ENCODE peak calls at places on chromosomes 3 and 15, in eight cellular contexts. One of them, this sample, is unnamed.
A peak's percentile ranks its signal among the peaks of the same experiment; 100 is the strongest.

GRCh38 chr3:194487289-194488006 is 646 bp upstream of the ATP13A3 start:
- DNase-seq in RWPE1: no peak
- DNase-seq in heart right ventricle: peak; percentile 31
- DNase-seq in stimulated activated CD4-positive, alpha-beta T cell treated with anti-CD3 and anti-CD28 coated beads, TNF-alpha, amount 100 ng/mL, for 4 hours: no peak
- DNase-seq in stromal cell of bone marrow: no peak
- DNase-seq in right cardiac atrium: peak; percentile 85
- DNase-seq in GDM1: no peak
- DNase-seq in neural crest cell: no peak
- DNase-seq in this sample: no peak

GRCh38 chr3:40649346-40649745 is 124.6 kb downstream of the ZNF621 start:
- DNase-seq in stromal cell of bone marrow: no peak
- DNase-seq in RWPE1: no peak
- DNase-seq in GDM1: no peak
- DNase-seq in stimulated activated CD4-positive, alpha-beta T cell treated with anti-CD3 and anti-CD28 coated beads, TNF-alpha, amount 100 ng/mL, for 4 hours: no peak
- DNase-seq in heart right ventricle: no peak
- DNase-seq in right cardiac atrium: no peak
- DNase-seq in neural crest cell: no peak
- DNase-seq in this sample: no peak

GRCh38 chr3:12186515-12187286 is 28.0 kb upstream of the TIMP4 start:
- DNase-seq in GDM1: no peak
- DNase-seq in heart right ventricle: no peak
- DNase-seq in stimulated activated CD4-positive, alpha-beta T cell treated with anti-CD3 and anti-CD28 coated beads, TNF-alpha, amount 100 ng/mL, for 4 hours: no peak
- DNase-seq in right cardiac atrium: no peak
- DNase-seq in neural crest cell: no peak
- DNase-seq in stromal cell of bone marrow: no peak
- DNase-seq in RWPE1: no peak
- DNase-seq in this sample: no peak

GRCh38 chr3:157175678-157176077 is 15.7 kb upstream of the CCNL1 start:
- DNase-seq in right cardiac atrium: peak; percentile 68
- DNase-seq in heart right ventricle: no peak
- DNase-seq in stromal cell of bone marrow: peak; percentile 7
- DNase-seq in GDM1: no peak
- DNase-seq in stimulated activated CD4-positive, alpha-beta T cell treated with anti-CD3 and anti-CD28 coated beads, TNF-alpha, amount 100 ng/mL, for 4 hours: no peak
- DNase-seq in neural crest cell: no peak
- DNase-seq in RWPE1: peak; percentile 45
- DNase-seq in this sample: no peak

GRCh38 chr3:151003024-151003771 is 30.7 kb upstream of the CLRN1 start:
- DNase-seq in stimulated activated CD4-positive, alpha-beta T cell treated with anti-CD3 and anti-CD28 coated beads, TNF-alpha, amount 100 ng/mL, for 4 hours: no peak
- DNase-seq in stromal cell of bone marrow: no peak
- DNase-seq in neural crest cell: no peak
- DNase-seq in GDM1: no peak
- DNase-seq in heart right ventricle: no peak
- DNase-seq in RWPE1: no peak
- DNase-seq in right cardiac atrium: no peak
- DNase-seq in this sample: peak; percentile 12

GRCh38 chr3:104629038-104629437 is 737.7 kb upstream of the ALCAM start:
- DNase-seq in heart right ventricle: no peak
- DNase-seq in stromal cell of bone marrow: peak; percentile 67
- DNase-seq in RWPE1: peak; percentile 79
- DNase-seq in stimulated activated CD4-positive, alpha-beta T cell treated with anti-CD3 and anti-CD28 coated beads, TNF-alpha, amount 100 ng/mL, for 4 hours: no peak
- DNase-seq in GDM1: no peak
- DNase-seq in neural crest cell: no peak
- DNase-seq in right cardiac atrium: no peak
- DNase-seq in this sample: peak; percentile 1

GRCh38 chr15:77336006-77336405 is 83.9 kb downstream of the PEAK1 start:
- DNase-seq in stimulated activated CD4-positive, alpha-beta T cell treated with anti-CD3 and anti-CD28 coated beads, TNF-alpha, amount 100 ng/mL, for 4 hours: no peak
- DNase-seq in stromal cell of bone marrow: no peak
- DNase-seq in RWPE1: no peak
- DNase-seq in heart right ventricle: no peak
- DNase-seq in neural crest cell: no peak
- DNase-seq in GDM1: no peak
- DNase-seq in right cardiac atrium: no peak
- DNase-seq in this sample: no peak

GRCh38 chr15:62950455-62950854 is 92.1 kb upstream of the TPM1 start:
- DNase-seq in stimulated activated CD4-positive, alpha-beta T cell treated with anti-CD3 and anti-CD28 coated beads, TNF-alpha, amount 100 ng/mL, for 4 hours: no peak
- DNase-seq in right cardiac atrium: no peak
- DNase-seq in neural crest cell: no peak
- DNase-seq in RWPE1: no peak
- DNase-seq in stromal cell of bone marrow: no peak
- DNase-seq in GDM1: no peak
- DNase-seq in heart right ventricle: no peak
- DNase-seq in this sample: no peak

GRCh38 chr3:156838035-156838434 is 11.9 kb downstream of the LEKR1 start:
- DNase-seq in GDM1: no peak
- DNase-seq in RWPE1: no peak
- DNase-seq in neural crest cell: no peak
- DNase-seq in heart right ventricle: no peak
- DNase-seq in stimulated activated CD4-positive, alpha-beta T cell treated with anti-CD3 and anti-CD28 coated beads, TNF-alpha, amount 100 ng/mL, for 4 hours: no peak
- DNase-seq in right cardiac atrium: no peak
- DNase-seq in stromal cell of bone marrow: no peak
- DNase-seq in this sample: no peak

GRCh38 chr3:123159926-123160635 is 41.7 kb upstream of the SEC22A start:
- DNase-seq in stimulated activated CD4-positive, alpha-beta T cell treated with anti-CD3 and anti-CD28 coated beads, TNF-alpha, amount 100 ng/mL, for 4 hours: no peak
- DNase-seq in GDM1: no peak
- DNase-seq in RWPE1: no peak
- DNase-seq in stromal cell of bone marrow: peak; percentile 13
- DNase-seq in heart right ventricle: no peak
- DNase-seq in neural crest cell: no peak
- DNase-seq in right cardiac atrium: no peak
- DNase-seq in this sample: no peak

GRCh38 chr15:44064706-44065105 is 130.4 kb downstream of the FRMD5 start:
- DNase-seq in stimulated activated CD4-positive, alpha-beta T cell treated with anti-CD3 and anti-CD28 coated beads, TNF-alpha, amount 100 ng/mL, for 4 hours: no peak
- DNase-seq in RWPE1: no peak
- DNase-seq in stromal cell of bone marrow: no peak
- DNase-seq in neural crest cell: no peak
- DNase-seq in GDM1: no peak
- DNase-seq in heart right ventricle: no peak
- DNase-seq in right cardiac atrium: no peak
- DNase-seq in this sample: no peak

GRCh38 chr3:118938183-118938961 is 96.3 kb downstream of the IGSF11 start:
- DNase-seq in heart right ventricle: no peak
- DNase-seq in RWPE1: peak; percentile 56
- DNase-seq in right cardiac atrium: no peak
- DNase-seq in stimulated activated CD4-positive, alpha-beta T cell treated with anti-CD3 and anti-CD28 coated beads, TNF-alpha, amount 100 ng/mL, for 4 hours: no peak
- DNase-seq in neural crest cell: no peak
- DNase-seq in stromal cell of bone marrow: no peak
- DNase-seq in GDM1: no peak
- DNase-seq in this sample: peak; percentile 54

GRCh38 chr15:73751481-73751880 is 1.7 kb downstream of the INSYN1 start:
- DNase-seq in neural crest cell: no peak
- DNase-seq in GDM1: no peak
- DNase-seq in stromal cell of bone marrow: no peak
- DNase-seq in RWPE1: no peak
- DNase-seq in heart right ventricle: no peak
- DNase-seq in stimulated activated CD4-positive, alpha-beta T cell treated with anti-CD3 and anti-CD28 coated beads, TNF-alpha, amount 100 ng/mL, for 4 hours: no peak
- DNase-seq in right cardiac atrium: no peak
- DNase-seq in this sample: no peak

This sample was measured in Caki2.